ENCODE peak calls at places on chromosomes 5 and 9, in seven cellular contexts. R, J, G, A, C, X and K are unnamed samples.
A peak's percentile ranks its signal among the peaks of the same experiment; 100 is the strongest.

GRCh38 chr5:27830551-27830950 is 792.2 kb upstream of the CDH9 start:
- DNase-seq in R (no peak), J (no peak), G (peak; percentile 42), A (no peak), C (no peak), X (peak; percentile 20), K (no peak)

GRCh38 chr5:93342563-93343061 is 238.4 kb downstream of the NR2F1-AS1 start:
- DNase-seq in R (no peak), J (no peak), G (no peak), A (no peak), C (no peak), X (no peak), K (no peak)

GRCh38 chr5:40384782-40385390 is 294.8 kb upstream of the PTGER4 start:
- DNase-seq in R (peak; percentile 39), J (no peak), G (no peak), A (no peak), C (no peak), X (no peak), K (no peak)

GRCh38 chr5:73946278-73946677 is 320.3 kb downstream of the ARHGEF28 start:
- DNase-seq in R (no peak), J (no peak), G (no peak), A (no peak), C (no peak), X (no peak), K (no peak)

GRCh38 chr9:84339951-84340350 is 607 bp downstream of the SLC28A3 start:
- DNase-seq in R (no peak), J (no peak), G (peak; percentile 25), A (no peak), C (peak; percentile 41), X (no peak), K (peak; percentile 43)

GRCh38 chr5:56734066-56734766 is 81.1 kb upstream of the MAP3K1 start:
- DNase-seq in R (no peak), J (no peak), G (no peak), A (no peak), C (no peak), X (no peak), K (no peak)

GRCh38 chr5:54470191-54470590 is 14.7 kb downstream of the HSPB3 start:
- DNase-seq in R (no peak), J (no peak), G (no peak), A (no peak), C (no peak), X (peak; percentile 62), K (no peak)

GRCh38 chr5:35285435-35285834 is 55.1 kb upstream of the PRLR start:
- DNase-seq in R (peak; percentile 10), J (no peak), G (no peak), A (no peak), C (no peak), X (no peak), K (no peak)

GRCh38 chr5:139908749-139909148 is 113.1 kb downstream of the PSD2 start:
- DNase-seq in R (no peak), J (no peak), G (no peak), A (no peak), C (no peak), X (peak; percentile 65), K (peak; percentile 6)

GRCh38 chr9:108444400-108445358 is 411.1 kb downstream of the ACTL7B start:
- DNase-seq in R (peak; percentile 91), J (no peak), G (peak; percentile 43), A (no peak), C (peak; percentile 11), X (peak; percentile 97), K (peak; percentile 36)

GRCh38 chr5:1463326-1464095 is 18.3 kb upstream of the SLC6A3 start:
- DNase-seq in R (no peak), J (no peak), G (no peak), A (no peak), C (no peak), X (no peak), K (no peak)

GRCh38 chr9:127309715-127310114 is 45.1 kb downstream of the GARNL3 start:
- DNase-seq in R (no peak), J (no peak), G (no peak), A (no peak), C (no peak), X (no peak), K (no peak)

GRCh38 chr9:110890416-110890815 is 147.9 kb downstream of the LPAR1 start:
- DNase-seq in R (no peak), J (no peak), G (no peak), A (no peak), C (no peak), X (no peak), K (no peak)

GRCh38 chr9:33192493-33193245 is 25.5 kb upstream of the B4GALT1 start:
- DNase-seq in R (no peak), J (no peak), G (no peak), A (no peak), C (no peak), X (peak; percentile 65), K (no peak)

GRCh38 chr9:117464941-117465616 is 50.2 kb upstream of the ASTN2 start:
- DNase-seq in R (no peak), J (no peak), G (no peak), A (no peak), C (no peak), X (no peak), K (no peak)

GRCh38 chr5:107670927-107671741 is at the start of gene EFNA5:
- DNase-seq in R (peak; percentile 55), J (peak; percentile 50), G (no peak), A (peak; percentile 41), C (peak; percentile 65), X (peak; percentile 48), K (peak; percentile 36)

GRCh38 chr5:173493846-173494245 is 122.6 kb downstream of the BOD1 start:
- DNase-seq in R (no peak), J (no peak), G (no peak), A (no peak), C (no peak), X (no peak), K (no peak)

GRCh38 chr5:173496883-173497255 is 119.6 kb downstream of the BOD1 start:
- DNase-seq in R (no peak), J (no peak), G (no peak), A (no peak), C (no peak), X (no peak), K (no peak)

GRCh38 chr5:173494446-173494845 is 122.0 kb downstream of the BOD1 start:
- DNase-seq in R (no peak), J (no peak), G (no peak), A (no peak), C (no peak), X (no peak), K (no peak)

GRCh38 chr5:173496129-173496882 is 120.1 kb downstream of the BOD1 start:
- DNase-seq in R (no peak), J (no peak), G (no peak), A (no peak), C (no peak), X (no peak), K (no peak)

GRCh38 chr5:173495225-173495904 is 121.1 kb downstream of the BOD1 start:
- DNase-seq in R (no peak), J (no peak), G (no peak), A (no peak), C (no peak), X (peak; percentile 49), K (no peak)
- TF ChIP-seq CTCF in R (no peak), J (no peak), G (no peak), A (no peak), C (no peak), X (no peak), K (no peak)

GRCh38 chr5:153601377-153601776 is 110.9 kb downstream of the GRIA1 start:
- DNase-seq in R (no peak), J (no peak), G (no peak), A (no peak), C (no peak), X (no peak), K (no peak)

GRCh38 chr5:153594785-153595184 is 104.3 kb downstream of the GRIA1 start:
- DNase-seq in R (no peak), J (no peak), G (no peak), A (no peak), C (no peak), X (no peak), K (no peak)

GRCh38 chr5:153598099-153598498 is 107.6 kb downstream of the GRIA1 start:
- DNase-seq in R (no peak), J (no peak), G (no peak), A (no peak), C (no peak), X (no peak), K (no peak)
- TF ChIP-seq CTCF in R (no peak), J (no peak), G (no peak), A (no peak), C (no peak), X (no peak), K (no peak)

DNA sequence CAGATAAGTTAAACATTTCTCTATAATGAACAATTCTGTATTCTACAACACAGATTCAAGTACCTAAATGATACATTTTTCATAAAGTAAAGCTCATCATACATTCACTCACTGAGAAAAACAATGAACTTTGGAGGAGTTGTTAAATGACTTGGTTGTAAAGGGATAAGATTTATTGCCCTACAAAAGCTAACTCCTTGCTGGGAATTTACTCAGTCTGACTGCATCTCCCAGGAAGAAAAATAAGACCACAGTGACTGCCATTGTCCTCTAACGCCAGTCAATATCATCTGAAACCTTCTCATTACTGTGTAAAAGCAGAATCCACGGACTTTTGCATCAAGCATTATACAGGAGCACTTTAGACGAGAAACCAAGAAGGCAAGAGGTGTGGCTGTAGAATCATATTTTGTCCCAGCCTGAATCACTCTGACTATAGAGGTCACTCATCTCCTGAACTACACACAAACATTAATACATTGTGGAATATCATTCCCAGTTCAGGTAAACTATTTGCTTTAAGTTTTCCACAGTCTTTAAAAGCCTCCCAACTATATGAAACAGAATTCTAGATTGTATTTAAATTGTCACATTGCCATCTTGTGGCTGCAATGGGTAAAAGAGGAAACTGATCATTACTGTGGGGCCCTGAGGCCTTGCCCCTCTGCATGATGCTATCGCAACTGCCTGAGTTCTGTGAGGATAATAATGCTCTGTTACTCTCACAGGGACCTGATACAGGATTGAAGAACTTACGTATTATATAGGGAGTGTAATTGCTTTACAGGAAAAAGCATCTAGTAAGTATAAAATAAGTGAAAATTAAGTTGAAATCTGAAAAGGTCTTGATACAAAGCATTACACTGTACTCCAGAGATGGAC is 142.9 kb downstream of the SLCO4C1 start:
- DNase-seq in R (peak; percentile 68), J (no peak), G (peak; percentile 4), A (no peak), C (peak; percentile 61), X (peak; percentile 4), K (peak; percentile 41)
- TF ChIP-seq CTCF in R (peak; percentile 92), J (peak; percentile 60), G (peak; percentile 57), A (peak; percentile 26), C (peak; percentile 74), X (peak; percentile 5), K (peak; percentile 58)

GRCh38 chr5:125870271-125870670 is 552.9 kb upstream of the GRAMD2B start:
- DNase-seq in R (no peak), J (no peak), G (no peak), A (no peak), C (peak; percentile 22), X (peak; percentile 89), K (no peak)

GRCh38 chr5:125874057-125874456 is 549.2 kb upstream of the GRAMD2B start:
- DNase-seq in R (peak; percentile 33), J (no peak), G (no peak), A (no peak), C (no peak), X (peak; percentile 49), K (no peak)

DNA sequence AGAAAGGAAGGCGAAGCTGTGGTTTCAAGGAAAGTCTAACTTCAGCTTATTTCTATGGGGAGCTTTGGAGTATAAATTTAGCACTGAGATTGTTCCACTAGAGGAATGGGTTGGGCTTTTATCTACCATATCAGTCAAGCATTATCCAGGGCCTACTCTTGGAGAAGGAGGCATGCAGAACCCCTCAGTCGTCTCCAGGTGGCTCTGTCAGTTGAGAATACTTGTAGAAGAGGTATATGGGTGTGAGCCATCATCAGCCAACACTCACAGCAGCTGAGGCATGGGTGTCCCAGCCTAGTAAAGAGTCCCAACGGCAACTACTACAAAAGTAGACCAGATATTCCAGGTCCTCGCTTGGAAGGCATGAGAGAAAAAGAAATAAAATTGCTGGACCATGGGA is 548.5 kb upstream of the GRAMD2B start:
- DNase-seq in R (peak; percentile 22), J (no peak), G (no peak), A (no peak), C (no peak), X (no peak), K (peak; percentile 20)
- TF ChIP-seq CTCF in R (peak; percentile 16), J (no peak), G (peak; percentile 3), A (no peak), C (no peak), X (no peak), K (no peak)